ENCODE peak calls at places on chromosomes 12 and 14, in ten cellular contexts. X is dorsolateral prefrontal cortex, H is cardiac fibroblast, Y is A549, N is Panc1, T is aorta, I is heart left ventricle, L is tibial artery, R is brain microvascular endothelial cell, M is PC-9. O is an unnamed sample.

GRCh38 chr14:93315575-93315974 is 17.3 kb downstream of the BTBD7 start:
- DNase-seq in X (no peak), H (no peak), Y (no peak), N (no peak), T (no peak), I (no peak), L (no peak), R (no peak), M (no peak), O (no peak)

GRCh38 chr14:102955636-102956035 is 33.2 kb downstream of the AMN start:
- DNase-seq in X (no peak), H (no peak), Y (no peak), N (no peak), T (no peak), I (no peak), L (no peak), R (no peak), M (no peak), O (no peak)

GRCh38 chr12:47602330-47602729 is 103.5 kb downstream of the RPAP3 start:
- DNase-seq in X (no peak), H (peak), Y (no peak), N (no peak), T (no peak), I (no peak), L (no peak), R (peak), M (no peak), O (no peak)

GRCh38 chr12:92764820-92765219 is 62.0 kb downstream of the PLEKHG7 start:
- DNase-seq in X (no peak), H (no peak), Y (no peak), N (no peak), T (no peak), I (peak), L (no peak), R (peak), M (no peak), O (no peak)

GRCh38 chr12:59055204-59055839 is 135.0 kb upstream of the LRIG3 start:
- DNase-seq in X (no peak), H (peak), Y (peak), N (peak), T (no peak), I (no peak), L (no peak), R (peak), M (peak), O (no peak)

GRCh38 chr14:92459479-92460421 is 53.8 kb upstream of the RIN3 start:
- DNase-seq in X (no peak), H (peak), Y (no peak), N (no peak), T (no peak), I (peak), L (no peak), R (no peak), M (no peak), O (no peak)

GRCh38 chr12:69608114-69608513 is 2.6 kb downstream of the LRRC10 start:
- DNase-seq in X (no peak), H (peak), Y (no peak), N (no peak), T (no peak), I (no peak), L (no peak), R (no peak), M (no peak), O (no peak)

GRCh38 chr14:74514471-74514932 is 20.9 kb downstream of the ISCA2 start:
- DNase-seq in X (no peak), H (peak), Y (no peak), N (no peak), T (peak), I (no peak), L (peak), R (peak), M (no peak), O (no peak)

GRCh38 chr12:109596418-109597244 is 23.0 kb downstream of the MVK start:
- DNase-seq in X (no peak), H (no peak), Y (no peak), N (no peak), T (no peak), I (no peak), L (no peak), R (no peak), M (no peak), O (no peak)

GRCh38 chr12:6335451-6336078 is 6.3 kb downstream of the TNFRSF1A start:
- DNase-seq in X (no peak), H (peak), Y (peak), N (no peak), T (peak), I (peak), L (peak), R (peak), M (peak), O (peak)

GRCh38 chr12:3568695-3569094 is 77.7 kb downstream of the PRMT8 start:
- DNase-seq in X (no peak), H (no peak), Y (no peak), N (no peak), T (no peak), I (no peak), L (peak), R (no peak), M (no peak), O (peak)

GRCh38 chr12:108066583-108067234 is 62.4 kb upstream of the WSCD2 start:
- DNase-seq in X (no peak), H (no peak), Y (no peak), N (no peak), T (no peak), I (no peak), L (no peak), R (no peak), M (no peak), O (peak)

GRCh38 chr12:1781770-1782169 is 38.6 kb upstream of the LRTM2 start:
- DNase-seq in X (no peak), H (peak), Y (no peak), N (no peak), T (no peak), I (no peak), L (no peak), R (no peak), M (no peak), O (peak)

GRCh38 chr12:118374909-118375308 is 1.4 kb upstream of the SUDS3 start:
- DNase-seq in X (no peak), H (no peak), Y (no peak), N (no peak), T (no peak), I (no peak), L (no peak), R (no peak), M (no peak), O (no peak)

GRCh38 chr12:6169107-6169440 is 31.1 kb upstream of the CD9 start:
- DNase-seq in X (no peak), H (no peak), Y (no peak), N (no peak), T (no peak), I (no peak), L (peak), R (no peak), M (no peak), O (no peak)

GRCh38 chr12:64824500-64825142 is at the start of gene TBC1D30:
- DNase-seq in X (peak), H (peak), Y (no peak), N (no peak), T (peak), I (no peak), L (no peak), R (peak), M (no peak), O (peak)

GRCh38 chr12:107845980-107846659 is 71.6 kb downstream of the ASCL4 start:
- DNase-seq in X (peak), H (no peak), Y (no peak), N (no peak), T (no peak), I (no peak), L (no peak), R (no peak), M (no peak), O (no peak)

GRCh38 chr12:66647034-66647691 is 31.7 kb downstream of the GRIP1 start:
- DNase-seq in X (no peak), H (peak), Y (no peak), N (no peak), T (no peak), I (no peak), L (no peak), R (peak), M (peak), O (no peak)

GRCh38 chr12:80716711-80717469 is at the start of gene MYF5:
- DNase-seq in X (no peak), H (no peak), Y (no peak), N (no peak), T (no peak), I (no peak), L (no peak), R (no peak), M (no peak), O (no peak)

GRCh38 chr14:93476305-93476704 is 45.6 kb downstream of the UNC79 start:
- DNase-seq in X (no peak), H (no peak), Y (no peak), N (no peak), T (no peak), I (no peak), L (no peak), R (no peak), M (no peak), O (no peak)

GRCh38 chr14:64779472-64779871 is 75.2 kb downstream of the PLEKHG3 start:
- DNase-seq in X (peak), H (no peak), Y (no peak), N (no peak), T (no peak), I (peak), L (no peak), R (no peak), M (no peak), O (no peak)

GRCh38 chr12:42090899-42091298 is 53.8 kb downstream of the GXYLT1 start:
- DNase-seq in X (no peak), H (peak), Y (no peak), N (no peak), T (no peak), I (no peak), L (no peak), R (peak), M (no peak), O (no peak)

GRCh38 chr14:68124885-68125731 is 305.5 kb downstream of the RAD51B start:
- DNase-seq in X (no peak), H (peak), Y (peak), N (peak), T (no peak), I (no peak), L (no peak), R (peak), M (peak), O (no peak)
- H3K4me3 ChIP-seq in X (no peak), H (no peak), Y (no peak), N (no peak), T (no peak), I (no peak), L (no peak), R (no peak), M (no peak), O (no peak)

GRCh38 chr12:19021240-19021639 is 108.3 kb upstream of the PLEKHA5 start:
- DNase-seq in X (no peak), H (no peak), Y (no peak), N (no peak), T (no peak), I (no peak), L (no peak), R (no peak), M (no peak), O (no peak)

GRCh38 chr12:19026035-19026434 is 103.5 kb upstream of the PLEKHA5 start:
- DNase-seq in X (no peak), H (no peak), Y (no peak), N (no peak), T (no peak), I (no peak), L (no peak), R (no peak), M (no peak), O (no peak)

GRCh38 chr12:19021646-19022045 is 107.9 kb upstream of the PLEKHA5 start:
- DNase-seq in X (no peak), H (no peak), Y (no peak), N (no peak), T (no peak), I (no peak), L (no peak), R (no peak), M (peak), O (no peak)

GRCh38 chr12:19026637-19027508 is 102.7 kb upstream of the PLEKHA5 start:
- DNase-seq in X (no peak), H (no peak), Y (no peak), N (no peak), T (no peak), I (no peak), L (no peak), R (no peak), M (no peak), O (no peak)

DNA sequence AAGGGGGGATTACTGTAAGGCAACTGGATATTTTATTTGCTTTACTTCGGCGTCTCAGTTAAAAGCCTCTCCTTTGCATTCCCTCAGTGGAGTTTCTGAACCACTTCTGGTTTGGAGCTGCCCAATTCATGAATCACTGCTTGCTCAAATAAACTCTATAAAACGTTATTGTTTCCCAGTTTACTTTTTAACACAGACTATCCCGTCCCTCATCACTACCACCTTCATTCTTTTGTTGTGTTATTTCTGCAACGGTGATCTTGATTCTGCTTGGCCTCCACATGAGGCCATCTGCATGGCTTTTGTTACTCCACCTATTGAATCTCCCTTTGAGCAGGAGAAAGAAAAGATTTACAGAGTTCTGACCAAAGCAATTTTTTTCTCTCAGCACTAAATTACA is 104.0 kb upstream of the PLEKHA5 start:
- DNase-seq in X (no peak), H (no peak), Y (peak), N (no peak), T (no peak), I (no peak), L (no peak), R (no peak), M (no peak), O (no peak)
- H3K4me3 ChIP-seq in X (no peak), H (no peak), Y (no peak), N (no peak), T (no peak), I (no peak), L (no peak), R (no peak), M (no peak), O (no peak)

DNA sequence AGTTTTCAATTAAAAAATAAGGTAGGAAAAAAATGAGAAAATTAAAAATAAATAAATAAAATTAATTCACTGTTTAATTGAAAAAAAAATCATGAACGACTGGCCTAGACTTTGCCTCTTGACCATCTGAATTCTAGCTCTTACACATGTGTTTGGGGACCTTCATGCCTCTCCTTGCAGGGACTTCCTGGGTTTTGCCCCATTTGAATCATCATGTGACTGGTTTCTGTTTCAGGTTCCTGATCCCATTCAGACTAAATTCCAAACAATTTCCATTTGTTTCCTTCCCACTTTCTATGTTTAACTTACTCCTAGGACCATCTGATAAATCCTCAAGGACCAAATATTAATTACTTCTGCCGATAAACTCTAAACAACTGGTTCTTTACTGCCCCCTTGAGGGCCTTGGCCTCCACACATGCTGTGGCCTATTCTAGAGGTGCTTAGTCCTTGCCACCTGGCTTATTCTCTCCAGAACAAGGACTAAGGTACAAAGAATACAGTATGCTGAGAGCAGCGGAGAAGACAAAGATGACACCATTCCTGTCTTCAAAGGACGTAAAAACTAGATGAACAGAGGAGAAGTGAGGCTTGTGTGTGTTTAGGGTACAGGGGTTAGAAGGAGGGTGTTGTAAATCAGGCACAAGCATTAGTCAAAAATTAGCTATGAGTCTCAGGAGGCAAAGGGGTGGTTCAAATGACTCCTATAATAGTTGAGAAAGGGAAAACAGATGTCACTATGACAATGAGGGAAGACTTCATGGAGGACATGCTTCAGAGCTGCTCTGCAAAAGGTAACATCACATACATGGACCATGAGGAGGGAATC is 125.8 kb upstream of the AVPR1A start:
- DNase-seq in X (no peak), H (peak), Y (no peak), N (no peak), T (no peak), I (no peak), L (no peak), R (peak), M (no peak), O (peak)
- H3K4me3 ChIP-seq in X (no peak), H (no peak), Y (peak), N (no peak), T (no peak), I (no peak), L (no peak), R (no peak), M (no peak), O (no peak)

GRCh38 chr14:104697892-104698583 is 8.6 kb downstream of the INF2 start:
- DNase-seq in X (peak), H (peak), Y (no peak), N (no peak), T (no peak), I (no peak), L (no peak), R (no peak), M (no peak), O (peak)

GRCh38 chr14:104695660-104696000 is 6.2 kb downstream of the INF2 start:
- DNase-seq in X (no peak), H (no peak), Y (no peak), N (no peak), T (no peak), I (no peak), L (no peak), R (no peak), M (no peak), O (no peak)

GRCh38 chr14:104694991-104695659 is 5.7 kb downstream of the INF2 start:
- DNase-seq in X (no peak), H (no peak), Y (no peak), N (no peak), T (no peak), I (peak), L (no peak), R (no peak), M (no peak), O (no peak)

GRCh38 chr14:104697317-104697703 is 7.9 kb downstream of the INF2 start:
- DNase-seq in X (no peak), H (no peak), Y (no peak), N (no peak), T (no peak), I (no peak), L (no peak), R (no peak), M (no peak), O (no peak)

DNA sequence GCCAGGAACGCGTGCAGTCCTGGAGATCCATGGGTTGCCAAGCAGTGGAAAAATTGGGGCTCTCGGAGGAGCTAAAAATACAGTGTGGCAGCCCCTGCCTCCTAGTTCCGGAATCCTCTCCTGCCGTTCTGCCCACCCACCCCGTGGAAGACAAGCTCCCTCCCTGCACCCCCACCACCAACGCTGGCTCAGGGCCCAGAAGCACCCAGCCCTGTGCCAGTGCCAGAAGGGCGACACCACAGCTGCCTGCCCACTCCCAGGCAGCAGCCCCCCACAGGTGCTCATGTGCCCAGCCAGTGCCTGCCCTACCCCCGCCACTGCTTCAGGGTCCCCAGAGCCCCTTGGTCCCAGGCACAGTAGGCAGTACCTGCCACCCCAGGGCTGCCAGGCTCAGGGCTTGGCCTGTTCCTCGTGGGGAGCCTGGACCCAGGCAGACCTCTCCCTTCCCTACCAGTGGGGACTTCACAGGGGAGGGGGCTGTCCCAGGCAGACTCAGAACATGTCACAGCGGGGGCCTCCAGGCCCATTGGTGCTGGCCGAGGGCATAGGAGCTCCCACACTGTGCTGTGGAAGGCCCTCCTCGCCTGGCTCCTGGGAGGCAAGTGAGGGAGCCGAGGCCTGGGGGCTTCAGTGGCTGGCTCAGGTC is 7.4 kb downstream of the INF2 start:
- DNase-seq in X (no peak), H (no peak), Y (no peak), N (no peak), T (no peak), I (no peak), L (no peak), R (no peak), M (no peak), O (no peak)
- H3K4me3 ChIP-seq in X (no peak), H (no peak), Y (no peak), N (no peak), T (no peak), I (no peak), L (no peak), R (no peak), M (no peak), O (no peak)

O was measured in Caco-2.